ENCODE peak calls at places on chromosomes 6 and 20, in ten cellular contexts. One of them, this sample, is unnamed.

GRCh38 chr6:156955494-156956183 is 178.5 kb downstream of the ARID1B start:
- DNase-seq in activated CD4-positive, alpha-beta T cell treated with anti-CD3 and anti-CD28 coated beads for 36 hours: no peak
- DNase-seq in aorta: no peak
- DNase-seq in cerebellum: peak; percentile 80
- DNase-seq in AG10803: no peak
- DNase-seq in SW480: no peak
- DNase-seq in fibroblast of the aortic adventitia: peak; percentile 18
- DNase-seq in T-helper 9 cell: no peak
- DNase-seq in hippocampal formation: no peak
- DNase-seq in activated CD8-positive, alpha-beta T cell treated with anti-CD3 and anti-CD28 coated beads, Interleukin-2, amount 10 ng/mL, durations not matched to agents 7 days and 5 days: no peak
- DNase-seq in this sample: peak; percentile 65

GRCh38 chr6:193773-194310 is 98.4 kb upstream of the DUSP22 start:
- DNase-seq in activated CD4-positive, alpha-beta T cell treated with anti-CD3 and anti-CD28 coated beads for 36 hours: peak; percentile 56
- DNase-seq in aorta: no peak
- DNase-seq in cerebellum: no peak
- DNase-seq in AG10803: no peak
- DNase-seq in SW480: no peak
- DNase-seq in fibroblast of the aortic adventitia: no peak
- DNase-seq in T-helper 9 cell: no peak
- DNase-seq in hippocampal formation: no peak
- DNase-seq in activated CD8-positive, alpha-beta T cell treated with anti-CD3 and anti-CD28 coated beads, Interleukin-2, amount 10 ng/mL, durations not matched to agents 7 days and 5 days: peak; percentile 39
- DNase-seq in this sample: no peak

GRCh38 chr20:15091417-15092017 is 754.1 kb upstream of the FLRT3 start:
- DNase-seq in activated CD4-positive, alpha-beta T cell treated with anti-CD3 and anti-CD28 coated beads for 36 hours: no peak
- DNase-seq in aorta: no peak
- DNase-seq in cerebellum: no peak
- DNase-seq in AG10803: no peak
- DNase-seq in SW480: no peak
- DNase-seq in fibroblast of the aortic adventitia: no peak
- DNase-seq in T-helper 9 cell: no peak
- DNase-seq in hippocampal formation: no peak
- DNase-seq in activated CD8-positive, alpha-beta T cell treated with anti-CD3 and anti-CD28 coated beads, Interleukin-2, amount 10 ng/mL, durations not matched to agents 7 days and 5 days: no peak
- DNase-seq in this sample: no peak

GRCh38 chr20:9353180-9353915 is 161.0 kb upstream of the LAMP5 start:
- DNase-seq in activated CD4-positive, alpha-beta T cell treated with anti-CD3 and anti-CD28 coated beads for 36 hours: no peak
- DNase-seq in aorta: no peak
- DNase-seq in cerebellum: no peak
- DNase-seq in AG10803: no peak
- DNase-seq in SW480: no peak
- DNase-seq in fibroblast of the aortic adventitia: no peak
- DNase-seq in T-helper 9 cell: no peak
- DNase-seq in hippocampal formation: no peak
- DNase-seq in activated CD8-positive, alpha-beta T cell treated with anti-CD3 and anti-CD28 coated beads, Interleukin-2, amount 10 ng/mL, durations not matched to agents 7 days and 5 days: no peak
- DNase-seq in this sample: no peak

GRCh38 chr20:58714923-58715708 is 22.5 kb downstream of the NPEPL1 start:
- DNase-seq in activated CD4-positive, alpha-beta T cell treated with anti-CD3 and anti-CD28 coated beads for 36 hours: no peak
- DNase-seq in aorta: no peak
- DNase-seq in cerebellum: no peak
- DNase-seq in AG10803: no peak
- DNase-seq in SW480: no peak
- DNase-seq in fibroblast of the aortic adventitia: no peak
- DNase-seq in T-helper 9 cell: no peak
- DNase-seq in hippocampal formation: no peak
- DNase-seq in activated CD8-positive, alpha-beta T cell treated with anti-CD3 and anti-CD28 coated beads, Interleukin-2, amount 10 ng/mL, durations not matched to agents 7 days and 5 days: no peak
- DNase-seq in this sample: no peak

GRCh38 chr20:20267685-20268429 is 100.0 kb upstream of the INSM1 start:
- DNase-seq in activated CD4-positive, alpha-beta T cell treated with anti-CD3 and anti-CD28 coated beads for 36 hours: no peak
- DNase-seq in aorta: no peak
- DNase-seq in cerebellum: no peak
- DNase-seq in AG10803: no peak
- DNase-seq in SW480: no peak
- DNase-seq in fibroblast of the aortic adventitia: no peak
- DNase-seq in T-helper 9 cell: no peak
- DNase-seq in hippocampal formation: no peak
- DNase-seq in activated CD8-positive, alpha-beta T cell treated with anti-CD3 and anti-CD28 coated beads, Interleukin-2, amount 10 ng/mL, durations not matched to agents 7 days and 5 days: no peak
- DNase-seq in this sample: no peak

GRCh38 chr6:19999319-20000191 is 162.4 kb downstream of the ID4 start:
- DNase-seq in activated CD4-positive, alpha-beta T cell treated with anti-CD3 and anti-CD28 coated beads for 36 hours: peak; percentile 46
- DNase-seq in aorta: no peak
- DNase-seq in cerebellum: no peak
- DNase-seq in AG10803: no peak
- DNase-seq in SW480: peak; percentile 18
- DNase-seq in fibroblast of the aortic adventitia: no peak
- DNase-seq in T-helper 9 cell: no peak
- DNase-seq in hippocampal formation: no peak
- DNase-seq in activated CD8-positive, alpha-beta T cell treated with anti-CD3 and anti-CD28 coated beads, Interleukin-2, amount 10 ng/mL, durations not matched to agents 7 days and 5 days: peak; percentile 49
- DNase-seq in this sample: peak; percentile 0

GRCh38 chr6:83853968-83854501 is 875 bp downstream of the RIPPLY2 start:
- DNase-seq in activated CD4-positive, alpha-beta T cell treated with anti-CD3 and anti-CD28 coated beads for 36 hours: peak; percentile 5
- DNase-seq in aorta: no peak
- DNase-seq in cerebellum: peak; percentile 47
- DNase-seq in AG10803: no peak
- DNase-seq in SW480: no peak
- DNase-seq in fibroblast of the aortic adventitia: no peak
- DNase-seq in T-helper 9 cell: no peak
- DNase-seq in hippocampal formation: no peak
- DNase-seq in activated CD8-positive, alpha-beta T cell treated with anti-CD3 and anti-CD28 coated beads, Interleukin-2, amount 10 ng/mL, durations not matched to agents 7 days and 5 days: no peak
- DNase-seq in this sample: no peak

GRCh38 chr6:32852018-32852843 is 1.3 kb downstream of the TAP1 start:
- DNase-seq in activated CD4-positive, alpha-beta T cell treated with anti-CD3 and anti-CD28 coated beads for 36 hours: peak; percentile 60
- DNase-seq in aorta: no peak
- DNase-seq in cerebellum: no peak
- DNase-seq in AG10803: peak; percentile 22
- DNase-seq in SW480: peak; percentile 8
- DNase-seq in fibroblast of the aortic adventitia: peak; percentile 20
- DNase-seq in T-helper 9 cell: no peak
- DNase-seq in hippocampal formation: no peak
- DNase-seq in activated CD8-positive, alpha-beta T cell treated with anti-CD3 and anti-CD28 coated beads, Interleukin-2, amount 10 ng/mL, durations not matched to agents 7 days and 5 days: peak; percentile 53
- DNase-seq in this sample: no peak

GRCh38 chr6:134111062-134111677 is 58.7 kb upstream of the SLC2A12 start:
- DNase-seq in activated CD4-positive, alpha-beta T cell treated with anti-CD3 and anti-CD28 coated beads for 36 hours: peak; percentile 64
- DNase-seq in aorta: no peak
- DNase-seq in cerebellum: no peak
- DNase-seq in AG10803: peak; percentile 46
- DNase-seq in SW480: peak; percentile 36
- DNase-seq in fibroblast of the aortic adventitia: peak; percentile 76
- DNase-seq in T-helper 9 cell: peak; percentile 21
- DNase-seq in hippocampal formation: no peak
- DNase-seq in activated CD8-positive, alpha-beta T cell treated with anti-CD3 and anti-CD28 coated beads, Interleukin-2, amount 10 ng/mL, durations not matched to agents 7 days and 5 days: peak; percentile 62
- DNase-seq in this sample: peak; percentile 74

GRCh38 chr6:169868458-169868857 is 117.0 kb downstream of the ERMARD start:
- DNase-seq in activated CD4-positive, alpha-beta T cell treated with anti-CD3 and anti-CD28 coated beads for 36 hours: peak; percentile 58
- DNase-seq in aorta: no peak
- DNase-seq in cerebellum: no peak
- DNase-seq in AG10803: no peak
- DNase-seq in SW480: no peak
- DNase-seq in fibroblast of the aortic adventitia: no peak
- DNase-seq in T-helper 9 cell: peak; percentile 15
- DNase-seq in hippocampal formation: no peak
- DNase-seq in activated CD8-positive, alpha-beta T cell treated with anti-CD3 and anti-CD28 coated beads, Interleukin-2, amount 10 ng/mL, durations not matched to agents 7 days and 5 days: peak; percentile 83
- DNase-seq in this sample: peak; percentile 25

GRCh38 chr6:27605401-27606342 is 132.8 kb upstream of the ZNF184 start:
- DNase-seq in activated CD4-positive, alpha-beta T cell treated with anti-CD3 and anti-CD28 coated beads for 36 hours: peak; percentile 53
- DNase-seq in aorta: no peak
- DNase-seq in cerebellum: no peak
- DNase-seq in AG10803: peak; percentile 58
- DNase-seq in SW480: no peak
- DNase-seq in fibroblast of the aortic adventitia: peak; percentile 60
- DNase-seq in T-helper 9 cell: no peak
- DNase-seq in hippocampal formation: no peak
- DNase-seq in activated CD8-positive, alpha-beta T cell treated with anti-CD3 and anti-CD28 coated beads, Interleukin-2, amount 10 ng/mL, durations not matched to agents 7 days and 5 days: no peak
- DNase-seq in this sample: peak; percentile 80

GRCh38 chr6:4103929-4104328 is 25.0 kb upstream of the FAM217A start:
- DNase-seq in activated CD4-positive, alpha-beta T cell treated with anti-CD3 and anti-CD28 coated beads for 36 hours: no peak
- DNase-seq in aorta: no peak
- DNase-seq in cerebellum: peak; percentile 61
- DNase-seq in AG10803: no peak
- DNase-seq in SW480: no peak
- DNase-seq in fibroblast of the aortic adventitia: no peak
- DNase-seq in T-helper 9 cell: no peak
- DNase-seq in hippocampal formation: no peak
- DNase-seq in activated CD8-positive, alpha-beta T cell treated with anti-CD3 and anti-CD28 coated beads, Interleukin-2, amount 10 ng/mL, durations not matched to agents 7 days and 5 days: no peak
- DNase-seq in this sample: no peak

GRCh38 chr6:112639436-112639835 is 292.3 kb downstream of the RFPL4B start:
- DNase-seq in activated CD4-positive, alpha-beta T cell treated with anti-CD3 and anti-CD28 coated beads for 36 hours: no peak
- DNase-seq in aorta: no peak
- DNase-seq in cerebellum: no peak
- DNase-seq in AG10803: peak; percentile 89
- DNase-seq in SW480: no peak
- DNase-seq in fibroblast of the aortic adventitia: peak; percentile 54
- DNase-seq in T-helper 9 cell: no peak
- DNase-seq in hippocampal formation: no peak
- DNase-seq in activated CD8-positive, alpha-beta T cell treated with anti-CD3 and anti-CD28 coated beads, Interleukin-2, amount 10 ng/mL, durations not matched to agents 7 days and 5 days: no peak
- DNase-seq in this sample: peak; percentile 70

GRCh38 chr6:99495466-99495865 is 19.8 kb downstream of the USP45 start:
- DNase-seq in activated CD4-positive, alpha-beta T cell treated with anti-CD3 and anti-CD28 coated beads for 36 hours: no peak
- DNase-seq in aorta: no peak
- DNase-seq in cerebellum: no peak
- DNase-seq in AG10803: peak; percentile 8
- DNase-seq in SW480: no peak
- DNase-seq in fibroblast of the aortic adventitia: peak; percentile 3
- DNase-seq in T-helper 9 cell: no peak
- DNase-seq in hippocampal formation: no peak
- DNase-seq in activated CD8-positive, alpha-beta T cell treated with anti-CD3 and anti-CD28 coated beads, Interleukin-2, amount 10 ng/mL, durations not matched to agents 7 days and 5 days: no peak
- DNase-seq in this sample: no peak

GRCh38 chr20:64254571-64255360 is 782 bp upstream of the PCMTD2 start:
- DNase-seq in activated CD4-positive, alpha-beta T cell treated with anti-CD3 and anti-CD28 coated beads for 36 hours: no peak
- DNase-seq in aorta: no peak
- DNase-seq in cerebellum: no peak
- DNase-seq in AG10803: no peak
- DNase-seq in SW480: no peak
- DNase-seq in fibroblast of the aortic adventitia: no peak
- DNase-seq in T-helper 9 cell: no peak
- DNase-seq in hippocampal formation: no peak
- DNase-seq in activated CD8-positive, alpha-beta T cell treated with anti-CD3 and anti-CD28 coated beads, Interleukin-2, amount 10 ng/mL, durations not matched to agents 7 days and 5 days: no peak
- DNase-seq in this sample: no peak

GRCh38 chr20:25389381-25389857 is 1.2 kb downstream of the ABHD12 start:
- DNase-seq in activated CD4-positive, alpha-beta T cell treated with anti-CD3 and anti-CD28 coated beads for 36 hours: no peak
- DNase-seq in aorta: no peak
- DNase-seq in cerebellum: peak; percentile 25
- DNase-seq in AG10803: peak; percentile 73
- DNase-seq in SW480: peak; percentile 45
- DNase-seq in fibroblast of the aortic adventitia: peak; percentile 45
- DNase-seq in T-helper 9 cell: no peak
- DNase-seq in hippocampal formation: no peak
- DNase-seq in activated CD8-positive, alpha-beta T cell treated with anti-CD3 and anti-CD28 coated beads, Interleukin-2, amount 10 ng/mL, durations not matched to agents 7 days and 5 days: peak; percentile 32
- DNase-seq in this sample: peak; percentile 60

GRCh38 chr20:23309781-23310180 is 40.8 kb upstream of the NXT1 start:
- DNase-seq in activated CD4-positive, alpha-beta T cell treated with anti-CD3 and anti-CD28 coated beads for 36 hours: no peak
- DNase-seq in aorta: no peak
- DNase-seq in cerebellum: no peak
- DNase-seq in AG10803: no peak
- DNase-seq in SW480: no peak
- DNase-seq in fibroblast of the aortic adventitia: no peak
- DNase-seq in T-helper 9 cell: no peak
- DNase-seq in hippocampal formation: no peak
- DNase-seq in activated CD8-positive, alpha-beta T cell treated with anti-CD3 and anti-CD28 coated beads, Interleukin-2, amount 10 ng/mL, durations not matched to agents 7 days and 5 days: no peak
- DNase-seq in this sample: no peak

GRCh38 chr20:64198347-64198746 is 34.1 kb downstream of the MYT1 start:
- DNase-seq in activated CD4-positive, alpha-beta T cell treated with anti-CD3 and anti-CD28 coated beads for 36 hours: no peak
- DNase-seq in aorta: no peak
- DNase-seq in cerebellum: no peak
- DNase-seq in AG10803: no peak
- DNase-seq in SW480: no peak
- DNase-seq in fibroblast of the aortic adventitia: no peak
- DNase-seq in T-helper 9 cell: no peak
- DNase-seq in hippocampal formation: no peak
- DNase-seq in activated CD8-positive, alpha-beta T cell treated with anti-CD3 and anti-CD28 coated beads, Interleukin-2, amount 10 ng/mL, durations not matched to agents 7 days and 5 days: no peak
- DNase-seq in this sample: no peak

GRCh38 chr6:98566126-98566525 is 268.2 kb upstream of the POU3F2 start:
- DNase-seq in activated CD4-positive, alpha-beta T cell treated with anti-CD3 and anti-CD28 coated beads for 36 hours: no peak
- DNase-seq in aorta: no peak
- DNase-seq in cerebellum: no peak
- DNase-seq in AG10803: no peak
- DNase-seq in SW480: no peak
- DNase-seq in fibroblast of the aortic adventitia: no peak
- DNase-seq in T-helper 9 cell: no peak
- DNase-seq in hippocampal formation: peak; percentile 84
- DNase-seq in activated CD8-positive, alpha-beta T cell treated with anti-CD3 and anti-CD28 coated beads, Interleukin-2, amount 10 ng/mL, durations not matched to agents 7 days and 5 days: no peak
- DNase-seq in this sample: no peak

GRCh38 chr6:112806163-112806900 is 459.2 kb downstream of the RFPL4B start:
- DNase-seq in activated CD4-positive, alpha-beta T cell treated with anti-CD3 and anti-CD28 coated beads for 36 hours: no peak
- DNase-seq in aorta: no peak
- DNase-seq in cerebellum: no peak
- DNase-seq in AG10803: peak; percentile 37
- DNase-seq in SW480: no peak
- DNase-seq in fibroblast of the aortic adventitia: no peak
- DNase-seq in T-helper 9 cell: no peak
- DNase-seq in hippocampal formation: no peak
- DNase-seq in activated CD8-positive, alpha-beta T cell treated with anti-CD3 and anti-CD28 coated beads, Interleukin-2, amount 10 ng/mL, durations not matched to agents 7 days and 5 days: no peak
- DNase-seq in this sample: peak; percentile 12

GRCh38 chr6:107308676-107309075 is 150.7 kb downstream of the PDSS2 start:
- DNase-seq in activated CD4-positive, alpha-beta T cell treated with anti-CD3 and anti-CD28 coated beads for 36 hours: no peak
- DNase-seq in aorta: no peak
- DNase-seq in cerebellum: no peak
- DNase-seq in AG10803: no peak
- DNase-seq in SW480: no peak
- DNase-seq in fibroblast of the aortic adventitia: no peak
- DNase-seq in T-helper 9 cell: no peak
- DNase-seq in hippocampal formation: no peak
- DNase-seq in activated CD8-positive, alpha-beta T cell treated with anti-CD3 and anti-CD28 coated beads, Interleukin-2, amount 10 ng/mL, durations not matched to agents 7 days and 5 days: no peak
- DNase-seq in this sample: no peak

GRCh38 chr6:30060634-30060981 is 457 bp upstream of the POLR1H start:
- DNase-seq in activated CD4-positive, alpha-beta T cell treated with anti-CD3 and anti-CD28 coated beads for 36 hours: peak; percentile 54
- DNase-seq in aorta: peak; percentile 81
- DNase-seq in cerebellum: no peak
- DNase-seq in AG10803: peak; percentile 33
- DNase-seq in SW480: no peak
- DNase-seq in fibroblast of the aortic adventitia: no peak
- DNase-seq in T-helper 9 cell: no peak
- DNase-seq in hippocampal formation: no peak
- DNase-seq in activated CD8-positive, alpha-beta T cell treated with anti-CD3 and anti-CD28 coated beads, Interleukin-2, amount 10 ng/mL, durations not matched to agents 7 days and 5 days: no peak
- DNase-seq in this sample: peak; percentile 44

GRCh38 chr20:52684911-52685310 is 287.2 kb upstream of the TSHZ2 start:
- DNase-seq in activated CD4-positive, alpha-beta T cell treated with anti-CD3 and anti-CD28 coated beads for 36 hours: no peak
- DNase-seq in aorta: no peak
- DNase-seq in cerebellum: no peak
- DNase-seq in AG10803: peak; percentile 2
- DNase-seq in SW480: no peak
- DNase-seq in fibroblast of the aortic adventitia: no peak
- DNase-seq in T-helper 9 cell: no peak
- DNase-seq in hippocampal formation: no peak
- DNase-seq in activated CD8-positive, alpha-beta T cell treated with anti-CD3 and anti-CD28 coated beads, Interleukin-2, amount 10 ng/mL, durations not matched to agents 7 days and 5 days: no peak
- DNase-seq in this sample: no peak

GRCh38 chr6:55853008-55854001 is 22.1 kb downstream of the BMP5 start:
- DNase-seq in activated CD4-positive, alpha-beta T cell treated with anti-CD3 and anti-CD28 coated beads for 36 hours: no peak
- DNase-seq in aorta: no peak
- DNase-seq in cerebellum: no peak
- DNase-seq in AG10803: no peak
- DNase-seq in SW480: no peak
- DNase-seq in fibroblast of the aortic adventitia: no peak
- DNase-seq in T-helper 9 cell: no peak
- DNase-seq in hippocampal formation: no peak
- DNase-seq in activated CD8-positive, alpha-beta T cell treated with anti-CD3 and anti-CD28 coated beads, Interleukin-2, amount 10 ng/mL, durations not matched to agents 7 days and 5 days: no peak
- DNase-seq in this sample: no peak

GRCh38 chr20:37389844-37390275 is 43.9 kb downstream of the SRC start:
- DNase-seq in activated CD4-positive, alpha-beta T cell treated with anti-CD3 and anti-CD28 coated beads for 36 hours: peak; percentile 5
- DNase-seq in aorta: no peak
- DNase-seq in cerebellum: no peak
- DNase-seq in AG10803: no peak
- DNase-seq in SW480: no peak
- DNase-seq in fibroblast of the aortic adventitia: no peak
- DNase-seq in T-helper 9 cell: no peak
- DNase-seq in hippocampal formation: no peak
- DNase-seq in activated CD8-positive, alpha-beta T cell treated with anti-CD3 and anti-CD28 coated beads, Interleukin-2, amount 10 ng/mL, durations not matched to agents 7 days and 5 days: no peak
- DNase-seq in this sample: no peak

GRCh38 chr6:41122373-41122772 is 31.8 kb downstream of the TREML1 start:
- DNase-seq in activated CD4-positive, alpha-beta T cell treated with anti-CD3 and anti-CD28 coated beads for 36 hours: no peak
- DNase-seq in aorta: no peak
- DNase-seq in cerebellum: no peak
- DNase-seq in AG10803: no peak
- DNase-seq in SW480: no peak
- DNase-seq in fibroblast of the aortic adventitia: peak; percentile 4
- DNase-seq in T-helper 9 cell: no peak
- DNase-seq in hippocampal formation: no peak
- DNase-seq in activated CD8-positive, alpha-beta T cell treated with anti-CD3 and anti-CD28 coated beads, Interleukin-2, amount 10 ng/mL, durations not matched to agents 7 days and 5 days: no peak
- DNase-seq in this sample: peak; percentile 32

GRCh38 chr20:61940976-61941720 is 124.5 kb downstream of the TAF4 start:
- DNase-seq in activated CD4-positive, alpha-beta T cell treated with anti-CD3 and anti-CD28 coated beads for 36 hours: no peak
- DNase-seq in aorta: peak; percentile 51
- DNase-seq in cerebellum: no peak
- DNase-seq in AG10803: no peak
- DNase-seq in SW480: no peak
- DNase-seq in fibroblast of the aortic adventitia: no peak
- DNase-seq in T-helper 9 cell: no peak
- DNase-seq in hippocampal formation: no peak
- DNase-seq in activated CD8-positive, alpha-beta T cell treated with anti-CD3 and anti-CD28 coated beads, Interleukin-2, amount 10 ng/mL, durations not matched to agents 7 days and 5 days: no peak
- DNase-seq in this sample: no peak